ENCODE peak calls at places on chromosomes 5 and 9, in five cellular contexts. I is T47D, G is smooth muscle cell of the brain vasculature, S is pancreas, A is esophagus squamous epithelium. U is an unnamed sample.

GRCh38 chr9:121362813-121363585 is 7.1 kb downstream of the STOM start:
- DNase-seq in A (no peak), G (no peak), I (no peak), S (no peak), U (no peak)

GRCh38 chr5:57492632-57493031 is 10.0 kb upstream of the ACTBL2 start:
- DNase-seq in G (no peak), A (no peak), I (no peak), S (no peak), U (no peak)

GRCh38 chr9:96139592-96140251 is 162.3 kb downstream of the HSD17B3 start:
- DNase-seq in I (no peak), G (peak; percentile 88), S (no peak), A (no peak), U (peak; percentile 67)

GRCh38 chr5:66830636-66831035 is 234.4 kb downstream of the MAST4 start:
- DNase-seq in A (no peak), S (no peak), I (no peak), G (no peak), U (no peak)

GRCh38 chr9:95611354-95611753 is 94.6 kb upstream of the PTCH1 start:
- DNase-seq in I (no peak), A (no peak), S (no peak), G (no peak), U (no peak)

GRCh38 chr5:59182722-59183121 is 599.8 kb downstream of the RAB3C start:
- DNase-seq in S (no peak), G (no peak), I (no peak), A (no peak), U (no peak)

GRCh38 chr9:97632406-97632991 is 669 bp downstream of the TSTD2 start:
- DNase-seq in S (peak; percentile 67), I (no peak), A (no peak), G (no peak), U (no peak)

GRCh38 chr5:27038476-27038875 is at the start of gene CDH9:
- DNase-seq in I (no peak), G (no peak), A (no peak), S (no peak), U (no peak)

GRCh38 chr5:32639943-32640342 is 54.6 kb downstream of the SUB1 start:
- DNase-seq in G (no peak), I (no peak), S (no peak), A (no peak), U (no peak)

GRCh38 chr9:20898885-20899554 is 132.4 kb downstream of the HACD4 start:
- DNase-seq in I (no peak), G (no peak), S (no peak), A (no peak), U (no peak)

GRCh38 chr5:31096238-31096865 is 97.1 kb upstream of the CDH6 start:
- DNase-seq in G (no peak), A (no peak), I (no peak), S (no peak), U (no peak)

GRCh38 chr5:36505021-36505420 is 101.4 kb upstream of the SLC1A3 start:
- DNase-seq in A (no peak), I (no peak), S (no peak), G (no peak), U (no peak)

GRCh38 chr5:176625512-176625911 is 4.8 kb downstream of the SNCB start:
- DNase-seq in G (no peak), I (no peak), A (no peak), S (no peak), U (no peak)

GRCh38 chr5:157449011-157449723 is 10.8 kb upstream of the NIPAL4 start:
- DNase-seq in I (no peak), G (no peak), A (no peak), S (peak; percentile 33), U (peak; percentile 39)

GRCh38 chr5:176762489-176762888 is 47.9 kb upstream of the UNC5A start:
- DNase-seq in G (no peak), A (no peak), I (no peak), S (no peak), U (no peak)

GRCh38 chr5:139700711-139701693 is 52.9 kb downstream of the CXXC5 start:
- DNase-seq in G (no peak), A (no peak), S (peak; percentile 61), I (no peak), U (no peak)

GRCh38 chr5:171957591-171958251 is 48.7 kb downstream of the FBXW11 start:
- DNase-seq in G (no peak), S (no peak), A (no peak), I (no peak), U (peak; percentile 43)

GRCh38 chr5:10695759-10696543 is 65.1 kb downstream of the DAP start:
- DNase-seq in A (no peak), I (no peak), S (no peak), G (no peak), U (no peak)

GRCh38 chr5:16774806-16775205 is 158.0 kb upstream of the RETREG1 start:
- DNase-seq in G (no peak), S (no peak), A (no peak), I (no peak), U (no peak)

GRCh38 chr5:95730011-95730700 is 980 bp upstream of the RHOBTB3 start:
- DNase-seq in G (no peak), I (no peak), S (no peak), A (no peak), U (no peak)

GRCh38 chr9:111237447-111237846 is 92.6 kb downstream of the OR2K2 start:
- DNase-seq in I (no peak), A (no peak), G (no peak), S (no peak), U (no peak)

GRCh38 chr5:3124410-3124809 is 372.9 kb upstream of the IRX2 start:
- DNase-seq in A (no peak), G (no peak), I (no peak), S (no peak), U (no peak)

GRCh38 chr9:96448546-96449170 is 1.3 kb upstream of the HABP4 start:
- DNase-seq in A (no peak), I (no peak), S (no peak), G (no peak), U (no peak)

GRCh38 chr9:29214162-29214520 is 1640.9 kb upstream of the C9orf72 start:
- DNase-seq in G (no peak), A (no peak), I (no peak), S (no peak), U (peak; percentile 78)

GRCh38 chr9:4339783-4340335 is 40.0 kb upstream of the GLIS3 start:
- DNase-seq in I (no peak), G (no peak), S (no peak), A (no peak), U (no peak)

GRCh38 chr9:26773054-26773453 is 119.5 kb downstream of the CAAP1 start:
- DNase-seq in I (no peak), A (no peak), G (no peak), S (no peak), U (no peak)

GRCh38 chr5:68446487-68446894 is 230.9 kb downstream of the PIK3R1 start:
- DNase-seq in S (no peak), A (no peak), G (no peak), I (no peak), U (no peak)

GRCh38 chr5:470961-471749 is 28.2 kb downstream of the EXOC3 start:
- DNase-seq in G (no peak), A (no peak), I (no peak), S (peak; percentile 28), U (no peak)

GRCh38 chr9:112037281-112038016 is 137.6 kb downstream of the SUSD1 start:
- DNase-seq in G (no peak), S (no peak), A (no peak), I (no peak), U (no peak)

GRCh38 chr9:11128156-11128555 is 515.4 kb upstream of the PTPRD start:
- DNase-seq in S (no peak), I (no peak), A (no peak), G (no peak), U (no peak)

GRCh38 chr9:3526166-3526902 is 533 bp upstream of the RFX3 start:
- DNase-seq in S (peak; percentile 87), I (peak; percentile 51), A (peak; percentile 58), G (peak; percentile 67), U (peak; percentile 92)

GRCh38 chr9:102779341-102779740 is 215.8 kb upstream of the CYLC2 start:
- DNase-seq in I (no peak), S (no peak), G (no peak), A (no peak), U (no peak)

GRCh38 chr5:113264061-113264460 is 170.7 kb downstream of the TSSK1B start:
- DNase-seq in G (no peak), A (no peak), S (no peak), I (no peak), U (no peak)

GRCh38 chr9:110021891-110022290 is 186.1 kb downstream of the C9orf152 start:
- DNase-seq in A (no peak), S (no peak), I (no peak), G (no peak), U (no peak)